ENCODE peak calls at places on chromosomes 13 and 19, in eight cellular contexts. S is C1 segment of cervical spinal cord, K is heart right ventricle, L is nucleus accumbens, G is mucosa of descending colon, D is uterus, O is GM23338, A is COR-L47. P is an unnamed sample.

GRCh38 chr13:70523622-70524021 is 415.4 kb upstream of the KLHL1 start:
- DNase-seq in L (no peak), A (peak), O (no peak), G (no peak), K (peak), S (no peak), D (no peak), P (no peak)

GRCh38 chr13:22505489-22505888 is 675.3 kb upstream of the SGCG start:
- DNase-seq in K (no peak), D (no peak), O (no peak), G (no peak), A (no peak), L (no peak), S (no peak), P (no peak)

GRCh38 chr13:110813646-110814624 is 100.4 kb downstream of the ING1 start:
- DNase-seq in L (no peak), D (no peak), S (no peak), G (no peak), O (no peak), K (no peak), A (peak), P (no peak)

GRCh38 chr13:34816543-34816942 is 125.5 kb upstream of the NBEA start:
- DNase-seq in L (no peak), O (no peak), A (no peak), D (no peak), K (no peak), S (no peak), G (no peak), P (no peak)

GRCh38 chr13:113192279-113192678 is 16.2 kb downstream of the PCID2 start:
- DNase-seq in A (no peak), O (no peak), L (no peak), D (no peak), S (no peak), K (no peak), G (no peak), P (no peak)

GRCh38 chr13:101523732-101524131 is 71.3 kb downstream of the ITGBL1 start:
- DNase-seq in K (peak), G (no peak), D (no peak), O (no peak), A (no peak), L (no peak), S (peak), P (no peak)

GRCh38 chr13:102400619-102401125 is 1.2 kb downstream of the FGF14 start:
- DNase-seq in S (peak), D (peak), O (peak), G (peak), L (peak), K (no peak), A (no peak), P (no peak)

GRCh38 chr13:28622286-28622685 is 36.6 kb upstream of the POMP start:
- DNase-seq in L (peak), A (no peak), K (peak), O (no peak), G (no peak), S (no peak), D (no peak), P (no peak)

GRCh38 chr19:51024924-51025323 is 1.5 kb downstream of the KLK11 start:
- DNase-seq in A (no peak), L (no peak), O (no peak), G (no peak), D (no peak), K (no peak), S (no peak), P (no peak)

P was measured in Karpas-422.